ENCODE peak calls at places on chromosome 4, in eight cellular contexts. L is neural progenitor cell, P is foreskin fibroblast, K is esophagus muscularis mucosa, R is fibroblast of the aortic adventitia, O is RWPE2, G is A549, I is pancreas. A is an unnamed sample.

GRCh38 chr4:328729-329128 is 8.9 kb upstream of the ZNF141 start:
- DNase-seq in P (no peak), G (no peak), I (no peak), L (no peak), K (no peak), R (no peak), O (no peak), A (no peak)

GRCh38 chr4:2299794-2300193 is 37.9 kb upstream of the MXD4 start:
- DNase-seq in I (no peak), P (no peak), L (no peak), R (no peak), G (no peak), K (no peak), O (no peak), A (no peak)

GRCh38 chr4:110198472-110199419 is at the start of gene ELOVL6:
- DNase-seq in O (peak; percentile 59), P (peak; percentile 92), G (peak; percentile 73), L (peak; percentile 93), K (no peak), R (peak; percentile 77), I (peak; percentile 42), A (peak; percentile 69)

GRCh38 chr4:146158036-146158745 is 17.3 kb upstream of the LSM6 start:
- DNase-seq in O (no peak), G (no peak), R (no peak), P (no peak), K (no peak), L (no peak), I (no peak), A (no peak)

GRCh38 chr4:125796138-125796537 is 481.4 kb downstream of the FAT4 start:
- DNase-seq in R (no peak), L (no peak), I (no peak), K (no peak), O (no peak), G (no peak), P (no peak), A (no peak)

GRCh38 chr4:124640037-124640730 is 72.3 kb downstream of the ANKRD50 start:
- DNase-seq in R (peak; percentile 90), K (no peak), G (peak; percentile 63), L (no peak), I (peak; percentile 30), O (peak; percentile 56), P (peak; percentile 93), A (no peak)

GRCh38 chr4:184684491-184685189 is 35.1 kb downstream of the PRIMPOL start:
- DNase-seq in I (no peak), K (no peak), O (no peak), L (no peak), R (no peak), P (no peak), G (no peak), A (no peak)

GRCh38 chr4:3046149-3046548 is 28.2 kb downstream of the HTT-AS start:
- DNase-seq in K (no peak), R (no peak), L (no peak), O (no peak), I (no peak), G (no peak), P (no peak), A (peak; percentile 79)

GRCh38 chr4:5824635-5825034 is 68.3 kb downstream of the CRMP1 start:
- DNase-seq in I (no peak), G (peak; percentile 45), R (peak; percentile 61), P (peak; percentile 68), O (peak; percentile 15), L (peak; percentile 53), K (no peak), A (no peak)

GRCh38 chr4:2962099-2962455 is 1.1 kb downstream of the NOP14 start:
- DNase-seq in R (no peak), L (peak; percentile 36), O (no peak), K (no peak), I (no peak), P (no peak), G (no peak), A (no peak)

GRCh38 chr4:124189545-124189944 is 523.0 kb downstream of the ANKRD50 start:
- DNase-seq in O (no peak), G (no peak), L (no peak), I (no peak), P (no peak), R (no peak), K (no peak), A (no peak)

GRCh38 chr4:57588557-57588956 is 478.4 kb upstream of the IGFBP7 start:
- DNase-seq in R (no peak), L (no peak), O (no peak), G (no peak), I (no peak), P (no peak), K (no peak), A (no peak)

GRCh38 chr4:2788532-2789103 is 4.3 kb upstream of the SH3BP2 start:
- DNase-seq in R (peak; percentile 39), I (peak; percentile 51), G (no peak), K (no peak), O (no peak), P (peak; percentile 49), L (no peak), A (peak; percentile 20)

GRCh38 chr4:154507170-154507569 is 15.6 kb upstream of the DCHS2 start:
- DNase-seq in G (no peak), K (peak; percentile 70), I (no peak), R (no peak), L (no peak), P (no peak), O (no peak), A (no peak)

DNA sequence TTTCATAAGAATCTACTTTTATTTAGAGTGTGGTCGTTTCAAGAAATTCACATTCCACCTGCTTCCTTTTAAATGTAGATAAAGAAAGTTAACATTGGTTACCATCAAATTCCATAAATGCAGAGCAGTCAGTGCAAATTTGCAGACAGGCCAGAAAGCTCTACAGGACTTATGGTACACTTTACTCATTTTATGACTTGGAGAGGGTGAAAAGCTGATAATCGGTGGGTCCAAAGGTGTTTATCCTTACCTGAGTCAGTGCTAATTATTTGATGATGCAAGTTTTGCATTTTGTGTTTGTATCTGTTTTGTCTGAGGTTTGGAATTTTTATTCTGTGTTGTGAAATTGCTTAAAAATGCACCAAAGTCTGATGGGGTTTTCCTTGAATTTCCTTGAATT is 193.3 kb downstream of the PALLD start:
- DNase-seq in R (no peak), I (no peak), G (no peak), O (no peak), K (no peak), L (no peak), P (no peak), A (no peak)
- H3K4me3 ChIP-seq in R (no peak overlapping the region), I (no peak overlapping the region), G (no peak overlapping the region), O (no peak overlapping the region), K (no peak overlapping the region), L (no peak overlapping the region), P (no peak overlapping the region), A (no peak overlapping the region)

GRCh38 chr4:118270492-118270891 is 82.3 kb downstream of the PRSS12 start:
- DNase-seq in O (no peak), R (peak; percentile 77), G (peak; percentile 43), K (no peak), P (peak; percentile 72), L (peak; percentile 65), I (no peak), A (no peak)
- TF ChIP-seq CTCF in O (peak; percentile 84), R (peak; percentile 51), G (peak; percentile 62), K (peak; percentile 56), P (peak; percentile 21), L (peak; percentile 83), I (peak; percentile 45), A (peak; percentile 32)

GRCh38 chr4:7950301-7951092 is 10.8 kb upstream of the AFAP1 start:
- DNase-seq in P (no peak), I (no peak), L (no peak), K (no peak), R (no peak), O (no peak), G (no peak), A (no peak)
- H3K4me3 ChIP-seq in P (no peak overlapping the region), I (no peak overlapping the region), L (no peak overlapping the region), K (no peak overlapping the region), R (no peak overlapping the region), O (no peak overlapping the region), G (no peak overlapping the region), A (no peak overlapping the region)

GRCh38 chr4:8412288-8412687 is 28.2 kb downstream of the ACOX3 start:
- DNase-seq in G (no peak), K (no peak), L (no peak), R (no peak), O (no peak), P (no peak), I (no peak), A (no peak)

GRCh38 chr4:8410066-8410600 is 30.4 kb downstream of the ACOX3 start:
- DNase-seq in O (no peak), R (peak; percentile 18), L (no peak), P (no peak), I (no peak), G (no peak), K (no peak), A (no peak)

GRCh38 chr4:8411351-8412180 is 29.0 kb downstream of the ACOX3 start:
- DNase-seq in O (no peak), G (no peak), R (no peak), K (no peak), I (no peak), L (no peak), P (no peak), A (no peak)

GRCh38 chr4:8409271-8410065 is 31.1 kb downstream of the ACOX3 start:
- DNase-seq in R (peak; percentile 70), K (no peak), I (peak; percentile 32), P (peak; percentile 9), L (no peak), G (peak; percentile 42), O (no peak), A (no peak)

DNA sequence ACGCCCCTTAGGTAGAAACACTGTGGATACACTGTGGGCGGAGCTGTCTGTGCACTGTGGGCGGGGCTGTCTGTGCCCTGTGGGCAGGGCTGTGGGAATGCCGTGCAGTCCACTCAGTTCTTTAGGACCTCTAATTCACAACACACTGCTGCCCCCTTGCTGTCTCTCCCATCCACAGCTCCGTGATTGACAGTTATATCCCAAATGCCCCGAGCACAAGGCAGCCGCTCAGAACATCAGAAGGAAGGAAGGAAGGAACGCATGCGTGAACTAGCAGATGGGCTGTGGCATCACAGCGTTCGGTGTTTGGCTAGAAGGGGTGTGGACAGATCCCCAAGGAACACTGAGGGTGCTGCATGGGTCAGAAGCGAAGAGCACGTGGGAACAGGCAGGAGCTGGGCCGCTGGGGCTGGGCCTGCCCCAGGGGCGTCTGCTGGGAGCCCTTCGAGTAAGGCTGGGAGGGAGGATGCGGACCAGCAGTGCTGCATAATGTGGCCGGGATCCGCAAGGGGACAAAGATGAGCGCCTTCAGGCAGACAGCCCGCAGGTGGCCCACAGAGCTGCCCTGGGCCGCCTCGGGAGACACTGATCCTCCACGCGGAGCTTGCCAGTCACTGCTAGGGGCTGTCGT is 29.8 kb downstream of the ACOX3 start:
- DNase-seq in L (peak; percentile 83), G (peak; percentile 80), O (no peak), P (peak; percentile 79), K (no peak), I (no peak), R (peak; percentile 52), A (no peak)
- TF ChIP-seq CTCF in L (peak; percentile 61), G (peak; percentile 35), O (peak; percentile 50), P (peak; percentile 17), K (no peak), I (no peak), R (peak; percentile 20), A (no peak)

GRCh38 chr4:55398966-55399365 is 3.2 kb downstream of the TMEM165 start:
- DNase-seq in O (no peak), P (no peak), L (peak; percentile 20), R (peak; percentile 21), K (no peak), G (no peak), I (no peak), A (no peak)
- H3K4me3 ChIP-seq in O (peak overlapping the region; percentile 88), P (peak overlapping the region; percentile 80), L (peak overlapping the region; percentile 95), R (peak overlapping the region; percentile 76), K (peak overlapping the region; percentile 95), G (peak overlapping the region; percentile 99), I (peak overlapping the region; percentile 99), A (peak overlapping the region; percentile 82)

A was measured in GM06990.